ENCODE peak calls at places on chromosomes 6 and 20, in five cellular contexts. N, U, Y, W and G are unnamed samples.
A peak's percentile ranks its signal among the peaks of the same experiment; 100 is the strongest.

GRCh38 chr6:157037165-157037564 is 260.0 kb downstream of the ARID1B start:
- DNase-seq in Y (no peak), W (no peak), N (no peak), U (no peak), G (no peak)

GRCh38 chr20:58245931-58246330 is 17.5 kb upstream of the ANKRD60 start:
- DNase-seq in Y (no peak), N (no peak), U (no peak), W (no peak), G (no peak)

GRCh38 chr20:61436674-61437279 is 184.7 kb downstream of the CDH4 start:
- DNase-seq in U (no peak), Y (no peak), W (peak; percentile 23), N (peak; percentile 11), G (peak; percentile 71)

GRCh38 chr6:85192186-85192585 is 257.7 kb upstream of the NT5E start:
- DNase-seq in U (no peak), W (no peak), N (peak; percentile 27), Y (no peak), G (peak; percentile 42)

GRCh38 chr20:62725596-62726268 is 17.1 kb downstream of the NTSR1 start:
- DNase-seq in W (no peak), N (no peak), U (no peak), Y (no peak), G (no peak)

GRCh38 chr6:143962644-143962929 is 45.5 kb downstream of the PLAGL1 start:
- DNase-seq in U (no peak), Y (peak; percentile 79), W (peak; percentile 59), N (peak; percentile 18), G (no peak)

GRCh38 chr20:15297059-15297875 is 959.9 kb upstream of the FLRT3 start:
- DNase-seq in Y (no peak), W (no peak), U (no peak), N (no peak), G (no peak)

GRCh38 chr20:60727425-60727824 is 524.6 kb upstream of the CDH4 start:
- DNase-seq in U (no peak), N (no peak), Y (no peak), W (no peak), G (no peak)

GRCh38 chr6:122789862-122790739 is 1.0 kb downstream of the SMPDL3A start:
- DNase-seq in Y (peak; percentile 56), W (no peak), N (no peak), U (no peak), G (no peak)

GRCh38 chr20:8094845-8095244 is 37.2 kb upstream of the PLCB1 start:
- DNase-seq in N (peak; percentile 61), W (peak; percentile 39), U (no peak), Y (peak; percentile 42), G (no peak)

GRCh38 chr20:14919473-14920157 is 582.2 kb upstream of the FLRT3 start:
- DNase-seq in W (peak; percentile 51), Y (peak; percentile 93), N (no peak), U (no peak), G (no peak)